ENCODE peak calls at places on chromosomes 5 and 9, in five cellular contexts. One of them, this sample, is unnamed.
A peak's percentile ranks its signal among the peaks of the same experiment; 100 is the strongest.

GRCh38 chr5:37696190-37697021 is 143.4 kb downstream of the GDNF start:
- DNase-seq in stimulated activated CD4-positive, alpha-beta T cell treated with anti-CD3 and anti-CD28 coated beads, Interleukin-1b, Interleukin-23, amount 100 ng/mL, for 1 hour: no peak
- DNase-seq in activated CD4-positive, alpha-beta T cell treated with anti-CD3 and anti-CD28 coated beads for 4 hours: no peak
- DNase-seq in stimulated activated naive CD4-positive, alpha-beta T cell: no peak
- DNase-seq in neural progenitor cell: no peak
- DNase-seq in this sample: peak; percentile 37

GRCh38 chr5:55509097-55509496 is 25.7 kb downstream of the PLPP1 start:
- DNase-seq in stimulated activated CD4-positive, alpha-beta T cell treated with anti-CD3 and anti-CD28 coated beads, Interleukin-1b, Interleukin-23, amount 100 ng/mL, for 1 hour: no peak
- DNase-seq in neural progenitor cell: no peak
- DNase-seq in activated CD4-positive, alpha-beta T cell treated with anti-CD3 and anti-CD28 coated beads for 4 hours: no peak
- DNase-seq in stimulated activated naive CD4-positive, alpha-beta T cell: no peak
- DNase-seq in this sample: no peak

GRCh38 chr9:18605763-18606162 is 131.8 kb downstream of the ADAMTSL1 start:
- DNase-seq in stimulated activated naive CD4-positive, alpha-beta T cell: no peak
- DNase-seq in neural progenitor cell: no peak
- DNase-seq in activated CD4-positive, alpha-beta T cell treated with anti-CD3 and anti-CD28 coated beads for 4 hours: no peak
- DNase-seq in stimulated activated CD4-positive, alpha-beta T cell treated with anti-CD3 and anti-CD28 coated beads, Interleukin-1b, Interleukin-23, amount 100 ng/mL, for 1 hour: no peak
- DNase-seq in this sample: peak; percentile 67

GRCh38 chr5:90939208-90939607 is 380.6 kb downstream of the ADGRV1 start:
- DNase-seq in stimulated activated CD4-positive, alpha-beta T cell treated with anti-CD3 and anti-CD28 coated beads, Interleukin-1b, Interleukin-23, amount 100 ng/mL, for 1 hour: no peak
- DNase-seq in neural progenitor cell: no peak
- DNase-seq in activated CD4-positive, alpha-beta T cell treated with anti-CD3 and anti-CD28 coated beads for 4 hours: no peak
- DNase-seq in stimulated activated naive CD4-positive, alpha-beta T cell: no peak
- DNase-seq in this sample: no peak

GRCh38 chr5:144467795-144468194 is 297.1 kb downstream of the KCTD16 start:
- DNase-seq in stimulated activated naive CD4-positive, alpha-beta T cell: no peak
- DNase-seq in neural progenitor cell: peak; percentile 87
- DNase-seq in stimulated activated CD4-positive, alpha-beta T cell treated with anti-CD3 and anti-CD28 coated beads, Interleukin-1b, Interleukin-23, amount 100 ng/mL, for 1 hour: no peak
- DNase-seq in activated CD4-positive, alpha-beta T cell treated with anti-CD3 and anti-CD28 coated beads for 4 hours: no peak
- DNase-seq in this sample: peak; percentile 55

GRCh38 chr5:35129921-35130485 is 82.3 kb upstream of the AGXT2 start:
- DNase-seq in activated CD4-positive, alpha-beta T cell treated with anti-CD3 and anti-CD28 coated beads for 4 hours: peak; percentile 46
- DNase-seq in stimulated activated naive CD4-positive, alpha-beta T cell: peak; percentile 29
- DNase-seq in neural progenitor cell: no peak
- DNase-seq in stimulated activated CD4-positive, alpha-beta T cell treated with anti-CD3 and anti-CD28 coated beads, Interleukin-1b, Interleukin-23, amount 100 ng/mL, for 1 hour: peak; percentile 16
- DNase-seq in this sample: no peak

GRCh38 chr5:169173372-169173771 is 127.6 kb downstream of the SLIT3 start:
- DNase-seq in activated CD4-positive, alpha-beta T cell treated with anti-CD3 and anti-CD28 coated beads for 4 hours: no peak
- DNase-seq in neural progenitor cell: no peak
- DNase-seq in stimulated activated naive CD4-positive, alpha-beta T cell: no peak
- DNase-seq in stimulated activated CD4-positive, alpha-beta T cell treated with anti-CD3 and anti-CD28 coated beads, Interleukin-1b, Interleukin-23, amount 100 ng/mL, for 1 hour: no peak
- DNase-seq in this sample: no peak

GRCh38 chr5:169146158-169146557 is 154.8 kb downstream of the SLIT3 start:
- DNase-seq in activated CD4-positive, alpha-beta T cell treated with anti-CD3 and anti-CD28 coated beads for 4 hours: no peak
- DNase-seq in stimulated activated CD4-positive, alpha-beta T cell treated with anti-CD3 and anti-CD28 coated beads, Interleukin-1b, Interleukin-23, amount 100 ng/mL, for 1 hour: no peak
- DNase-seq in stimulated activated naive CD4-positive, alpha-beta T cell: no peak
- DNase-seq in neural progenitor cell: no peak
- DNase-seq in this sample: no peak

GRCh38 chr9:111037744-111038335 is 430 bp downstream of the LPAR1 start:
- DNase-seq in activated CD4-positive, alpha-beta T cell treated with anti-CD3 and anti-CD28 coated beads for 4 hours: no peak
- DNase-seq in stimulated activated CD4-positive, alpha-beta T cell treated with anti-CD3 and anti-CD28 coated beads, Interleukin-1b, Interleukin-23, amount 100 ng/mL, for 1 hour: no peak
- DNase-seq in neural progenitor cell: peak; percentile 92
- DNase-seq in stimulated activated naive CD4-positive, alpha-beta T cell: no peak
- DNase-seq in this sample: peak; percentile 57

GRCh38 chr5:131109540-131110255 is 55.4 kb downstream of the HINT1 start:
- DNase-seq in activated CD4-positive, alpha-beta T cell treated with anti-CD3 and anti-CD28 coated beads for 4 hours: peak; percentile 17
- DNase-seq in stimulated activated naive CD4-positive, alpha-beta T cell: peak; percentile 56
- DNase-seq in stimulated activated CD4-positive, alpha-beta T cell treated with anti-CD3 and anti-CD28 coated beads, Interleukin-1b, Interleukin-23, amount 100 ng/mL, for 1 hour: no peak
- DNase-seq in neural progenitor cell: peak; percentile 59
- DNase-seq in this sample: peak; percentile 53

GRCh38 chr5:142426129-142426641 is 101.4 kb upstream of the SPRY4 start:
- DNase-seq in neural progenitor cell: no peak
- DNase-seq in stimulated activated naive CD4-positive, alpha-beta T cell: peak; percentile 7
- DNase-seq in activated CD4-positive, alpha-beta T cell treated with anti-CD3 and anti-CD28 coated beads for 4 hours: peak; percentile 34
- DNase-seq in stimulated activated CD4-positive, alpha-beta T cell treated with anti-CD3 and anti-CD28 coated beads, Interleukin-1b, Interleukin-23, amount 100 ng/mL, for 1 hour: no peak
- DNase-seq in this sample: no peak

GRCh38 chr9:19049872-19050636 is 827 bp downstream of the RRAGA start:
- DNase-seq in stimulated activated CD4-positive, alpha-beta T cell treated with anti-CD3 and anti-CD28 coated beads, Interleukin-1b, Interleukin-23, amount 100 ng/mL, for 1 hour: no peak
- DNase-seq in stimulated activated naive CD4-positive, alpha-beta T cell: peak; percentile 16
- DNase-seq in activated CD4-positive, alpha-beta T cell treated with anti-CD3 and anti-CD28 coated beads for 4 hours: no peak
- DNase-seq in neural progenitor cell: peak; percentile 45
- DNase-seq in this sample: peak; percentile 53

GRCh38 chr5:137167187-137167586 is 331.9 kb downstream of the SPOCK1 start:
- DNase-seq in activated CD4-positive, alpha-beta T cell treated with anti-CD3 and anti-CD28 coated beads for 4 hours: no peak
- DNase-seq in neural progenitor cell: no peak
- DNase-seq in stimulated activated CD4-positive, alpha-beta T cell treated with anti-CD3 and anti-CD28 coated beads, Interleukin-1b, Interleukin-23, amount 100 ng/mL, for 1 hour: no peak
- DNase-seq in stimulated activated naive CD4-positive, alpha-beta T cell: no peak
- DNase-seq in this sample: peak; percentile 31

GRCh38 chr9:90556897-90557296 is 85.7 kb downstream of the DIRAS2 start:
- DNase-seq in activated CD4-positive, alpha-beta T cell treated with anti-CD3 and anti-CD28 coated beads for 4 hours: no peak
- DNase-seq in neural progenitor cell: no peak
- DNase-seq in stimulated activated CD4-positive, alpha-beta T cell treated with anti-CD3 and anti-CD28 coated beads, Interleukin-1b, Interleukin-23, amount 100 ng/mL, for 1 hour: no peak
- DNase-seq in stimulated activated naive CD4-positive, alpha-beta T cell: no peak
- DNase-seq in this sample: no peak

GRCh38 chr5:54610197-54610898 is 92.8 kb downstream of the SNX18 start:
- DNase-seq in activated CD4-positive, alpha-beta T cell treated with anti-CD3 and anti-CD28 coated beads for 4 hours: peak; percentile 14
- DNase-seq in stimulated activated naive CD4-positive, alpha-beta T cell: peak; percentile 6
- DNase-seq in stimulated activated CD4-positive, alpha-beta T cell treated with anti-CD3 and anti-CD28 coated beads, Interleukin-1b, Interleukin-23, amount 100 ng/mL, for 1 hour: no peak
- DNase-seq in neural progenitor cell: no peak
- DNase-seq in this sample: peak; percentile 59

GRCh38 chr5:110896901-110897300 is 158.1 kb downstream of the SLC25A46 start:
- DNase-seq in stimulated activated CD4-positive, alpha-beta T cell treated with anti-CD3 and anti-CD28 coated beads, Interleukin-1b, Interleukin-23, amount 100 ng/mL, for 1 hour: no peak
- DNase-seq in stimulated activated naive CD4-positive, alpha-beta T cell: no peak
- DNase-seq in activated CD4-positive, alpha-beta T cell treated with anti-CD3 and anti-CD28 coated beads for 4 hours: no peak
- DNase-seq in neural progenitor cell: no peak
- DNase-seq in this sample: peak; percentile 46

GRCh38 chr9:133969681-133970580 is 22.2 kb downstream of the VAV2 start:
- DNase-seq in activated CD4-positive, alpha-beta T cell treated with anti-CD3 and anti-CD28 coated beads for 4 hours: no peak
- DNase-seq in stimulated activated CD4-positive, alpha-beta T cell treated with anti-CD3 and anti-CD28 coated beads, Interleukin-1b, Interleukin-23, amount 100 ng/mL, for 1 hour: no peak
- DNase-seq in neural progenitor cell: no peak
- DNase-seq in stimulated activated naive CD4-positive, alpha-beta T cell: no peak
- DNase-seq in this sample: no peak

GRCh38 chr5:31781772-31782171 is 142.8 kb downstream of the PDZD2 start:
- DNase-seq in neural progenitor cell: no peak
- DNase-seq in stimulated activated CD4-positive, alpha-beta T cell treated with anti-CD3 and anti-CD28 coated beads, Interleukin-1b, Interleukin-23, amount 100 ng/mL, for 1 hour: no peak
- DNase-seq in stimulated activated naive CD4-positive, alpha-beta T cell: no peak
- DNase-seq in activated CD4-positive, alpha-beta T cell treated with anti-CD3 and anti-CD28 coated beads for 4 hours: no peak
- DNase-seq in this sample: no peak

GRCh38 chr5:121962347-121962670 is 534 bp downstream of the SRFBP1 start:
- DNase-seq in stimulated activated CD4-positive, alpha-beta T cell treated with anti-CD3 and anti-CD28 coated beads, Interleukin-1b, Interleukin-23, amount 100 ng/mL, for 1 hour: no peak
- DNase-seq in stimulated activated naive CD4-positive, alpha-beta T cell: no peak
- DNase-seq in activated CD4-positive, alpha-beta T cell treated with anti-CD3 and anti-CD28 coated beads for 4 hours: no peak
- DNase-seq in neural progenitor cell: no peak
- DNase-seq in this sample: no peak

GRCh38 chr5:108560581-108560980 is 178.7 kb upstream of the FBXL17 start:
- DNase-seq in neural progenitor cell: no peak
- DNase-seq in stimulated activated naive CD4-positive, alpha-beta T cell: no peak
- DNase-seq in activated CD4-positive, alpha-beta T cell treated with anti-CD3 and anti-CD28 coated beads for 4 hours: no peak
- DNase-seq in stimulated activated CD4-positive, alpha-beta T cell treated with anti-CD3 and anti-CD28 coated beads, Interleukin-1b, Interleukin-23, amount 100 ng/mL, for 1 hour: no peak
- DNase-seq in this sample: no peak

GRCh38 chr9:107870221-107870620 is 380.7 kb upstream of the KLF4 start:
- DNase-seq in neural progenitor cell: no peak
- DNase-seq in stimulated activated CD4-positive, alpha-beta T cell treated with anti-CD3 and anti-CD28 coated beads, Interleukin-1b, Interleukin-23, amount 100 ng/mL, for 1 hour: no peak
- DNase-seq in stimulated activated naive CD4-positive, alpha-beta T cell: no peak
- DNase-seq in activated CD4-positive, alpha-beta T cell treated with anti-CD3 and anti-CD28 coated beads for 4 hours: no peak
- DNase-seq in this sample: no peak

GRCh38 chr9:1083325-1083913 is 33.3 kb downstream of the DMRT2 start:
- DNase-seq in activated CD4-positive, alpha-beta T cell treated with anti-CD3 and anti-CD28 coated beads for 4 hours: no peak
- DNase-seq in stimulated activated naive CD4-positive, alpha-beta T cell: no peak
- DNase-seq in neural progenitor cell: no peak
- DNase-seq in stimulated activated CD4-positive, alpha-beta T cell treated with anti-CD3 and anti-CD28 coated beads, Interleukin-1b, Interleukin-23, amount 100 ng/mL, for 1 hour: no peak
- DNase-seq in this sample: peak; percentile 45

GRCh38 chr5:91212336-91213092 is 170.6 kb downstream of the ARRDC3 start:
- DNase-seq in stimulated activated CD4-positive, alpha-beta T cell treated with anti-CD3 and anti-CD28 coated beads, Interleukin-1b, Interleukin-23, amount 100 ng/mL, for 1 hour: no peak
- DNase-seq in activated CD4-positive, alpha-beta T cell treated with anti-CD3 and anti-CD28 coated beads for 4 hours: no peak
- DNase-seq in neural progenitor cell: no peak
- DNase-seq in stimulated activated naive CD4-positive, alpha-beta T cell: no peak
- DNase-seq in this sample: peak; percentile 88

GRCh38 chr9:108759399-108759798 is 96.4 kb downstream of the ACTL7B start:
- DNase-seq in stimulated activated naive CD4-positive, alpha-beta T cell: no peak
- DNase-seq in stimulated activated CD4-positive, alpha-beta T cell treated with anti-CD3 and anti-CD28 coated beads, Interleukin-1b, Interleukin-23, amount 100 ng/mL, for 1 hour: no peak
- DNase-seq in activated CD4-positive, alpha-beta T cell treated with anti-CD3 and anti-CD28 coated beads for 4 hours: no peak
- DNase-seq in neural progenitor cell: no peak
- DNase-seq in this sample: no peak

GRCh38 chr5:18534119-18534518 is 899.9 kb downstream of the TAF11L14 start:
- DNase-seq in stimulated activated CD4-positive, alpha-beta T cell treated with anti-CD3 and anti-CD28 coated beads, Interleukin-1b, Interleukin-23, amount 100 ng/mL, for 1 hour: no peak
- DNase-seq in activated CD4-positive, alpha-beta T cell treated with anti-CD3 and anti-CD28 coated beads for 4 hours: no peak
- DNase-seq in neural progenitor cell: no peak
- DNase-seq in stimulated activated naive CD4-positive, alpha-beta T cell: no peak
- DNase-seq in this sample: no peak

GRCh38 chr9:113669523-113670115 is 206.1 kb downstream of the RGS3 start:
- DNase-seq in activated CD4-positive, alpha-beta T cell treated with anti-CD3 and anti-CD28 coated beads for 4 hours: no peak
- DNase-seq in neural progenitor cell: no peak
- DNase-seq in stimulated activated naive CD4-positive, alpha-beta T cell: no peak
- DNase-seq in stimulated activated CD4-positive, alpha-beta T cell treated with anti-CD3 and anti-CD28 coated beads, Interleukin-1b, Interleukin-23, amount 100 ng/mL, for 1 hour: no peak
- DNase-seq in this sample: no peak

GRCh38 chr5:133348406-133348805 is 263.9 kb downstream of the FSTL4 start:
- DNase-seq in activated CD4-positive, alpha-beta T cell treated with anti-CD3 and anti-CD28 coated beads for 4 hours: no peak
- DNase-seq in neural progenitor cell: no peak
- DNase-seq in stimulated activated CD4-positive, alpha-beta T cell treated with anti-CD3 and anti-CD28 coated beads, Interleukin-1b, Interleukin-23, amount 100 ng/mL, for 1 hour: no peak
- DNase-seq in stimulated activated naive CD4-positive, alpha-beta T cell: no peak
- DNase-seq in this sample: no peak

GRCh38 chr9:113515862-113516261 is 52.3 kb downstream of the RGS3 start:
- DNase-seq in stimulated activated CD4-positive, alpha-beta T cell treated with anti-CD3 and anti-CD28 coated beads, Interleukin-1b, Interleukin-23, amount 100 ng/mL, for 1 hour: no peak
- DNase-seq in neural progenitor cell: no peak
- DNase-seq in stimulated activated naive CD4-positive, alpha-beta T cell: no peak
- DNase-seq in activated CD4-positive, alpha-beta T cell treated with anti-CD3 and anti-CD28 coated beads for 4 hours: no peak
- DNase-seq in this sample: no peak

GRCh38 chr5:97876272-97876671 is 693.2 kb upstream of the RIOK2 start:
- DNase-seq in neural progenitor cell: no peak
- DNase-seq in activated CD4-positive, alpha-beta T cell treated with anti-CD3 and anti-CD28 coated beads for 4 hours: no peak
- DNase-seq in stimulated activated naive CD4-positive, alpha-beta T cell: no peak
- DNase-seq in stimulated activated CD4-positive, alpha-beta T cell treated with anti-CD3 and anti-CD28 coated beads, Interleukin-1b, Interleukin-23, amount 100 ng/mL, for 1 hour: no peak
- DNase-seq in this sample: no peak

GRCh38 chr5:127313847-127314473 is 23.4 kb downstream of the MEGF10 start:
- DNase-seq in activated CD4-positive, alpha-beta T cell treated with anti-CD3 and anti-CD28 coated beads for 4 hours: peak; percentile 44
- DNase-seq in stimulated activated naive CD4-positive, alpha-beta T cell: peak; percentile 47
- DNase-seq in stimulated activated CD4-positive, alpha-beta T cell treated with anti-CD3 and anti-CD28 coated beads, Interleukin-1b, Interleukin-23, amount 100 ng/mL, for 1 hour: peak; percentile 63
- DNase-seq in neural progenitor cell: peak; percentile 58
- DNase-seq in this sample: peak; percentile 54

GRCh38 chr5:132456553-132457361 is 33.8 kb downstream of the IRF1 start:
- DNase-seq in stimulated activated CD4-positive, alpha-beta T cell treated with anti-CD3 and anti-CD28 coated beads, Interleukin-1b, Interleukin-23, amount 100 ng/mL, for 1 hour: no peak
- DNase-seq in activated CD4-positive, alpha-beta T cell treated with anti-CD3 and anti-CD28 coated beads for 4 hours: peak; percentile 55
- DNase-seq in neural progenitor cell: no peak
- DNase-seq in stimulated activated naive CD4-positive, alpha-beta T cell: peak; percentile 72
- DNase-seq in this sample: no peak

GRCh38 chr5:65329266-65329665 is 152.5 kb downstream of the ADAMTS6 start:
- DNase-seq in neural progenitor cell: no peak
- DNase-seq in activated CD4-positive, alpha-beta T cell treated with anti-CD3 and anti-CD28 coated beads for 4 hours: no peak
- DNase-seq in stimulated activated naive CD4-positive, alpha-beta T cell: no peak
- DNase-seq in stimulated activated CD4-positive, alpha-beta T cell treated with anti-CD3 and anti-CD28 coated beads, Interleukin-1b, Interleukin-23, amount 100 ng/mL, for 1 hour: no peak
- DNase-seq in this sample: peak; percentile 36

GRCh38 chr5:140481758-140482157 is 65.7 kb upstream of the EIF4EBP3 start:
- DNase-seq in neural progenitor cell: no peak
- DNase-seq in stimulated activated CD4-positive, alpha-beta T cell treated with anti-CD3 and anti-CD28 coated beads, Interleukin-1b, Interleukin-23, amount 100 ng/mL, for 1 hour: no peak
- DNase-seq in stimulated activated naive CD4-positive, alpha-beta T cell: no peak
- DNase-seq in activated CD4-positive, alpha-beta T cell treated with anti-CD3 and anti-CD28 coated beads for 4 hours: no peak
- DNase-seq in this sample: no peak

GRCh38 chr5:112192072-112192471 is 227.0 kb downstream of the EPB41L4A start:
- DNase-seq in stimulated activated CD4-positive, alpha-beta T cell treated with anti-CD3 and anti-CD28 coated beads, Interleukin-1b, Interleukin-23, amount 100 ng/mL, for 1 hour: no peak
- DNase-seq in neural progenitor cell: no peak
- DNase-seq in activated CD4-positive, alpha-beta T cell treated with anti-CD3 and anti-CD28 coated beads for 4 hours: no peak
- DNase-seq in stimulated activated naive CD4-positive, alpha-beta T cell: no peak
- DNase-seq in this sample: no peak

GRCh38 chr9:134642385-134643181 is 980 bp downstream of the COL5A1 start:
- DNase-seq in stimulated activated CD4-positive, alpha-beta T cell treated with anti-CD3 and anti-CD28 coated beads, Interleukin-1b, Interleukin-23, amount 100 ng/mL, for 1 hour: no peak
- DNase-seq in activated CD4-positive, alpha-beta T cell treated with anti-CD3 and anti-CD28 coated beads for 4 hours: no peak
- DNase-seq in stimulated activated naive CD4-positive, alpha-beta T cell: no peak
- DNase-seq in neural progenitor cell: peak; percentile 73
- DNase-seq in this sample: peak; percentile 58

GRCh38 chr5:132425009-132425937 is 55.8 kb downstream of the SLC22A5 start:
- DNase-seq in activated CD4-positive, alpha-beta T cell treated with anti-CD3 and anti-CD28 coated beads for 4 hours: peak; percentile 81
- DNase-seq in neural progenitor cell: no peak
- DNase-seq in stimulated activated CD4-positive, alpha-beta T cell treated with anti-CD3 and anti-CD28 coated beads, Interleukin-1b, Interleukin-23, amount 100 ng/mL, for 1 hour: no peak
- DNase-seq in stimulated activated naive CD4-positive, alpha-beta T cell: peak; percentile 70
- DNase-seq in this sample: no peak

This sample was measured in cardiac muscle cell.